ENCODE peak calls at places on chromosomes 1 and 21, in four cellular contexts. H, C, Y and G are unnamed samples.

GRCh38 chr1:232476538-232476950 is 153.4 kb downstream of the SIPA1L2 start:
- DNase-seq in H (peak), C (no peak), Y (no peak), G (no peak)

GRCh38 chr1:218474089-218474488 is 129.0 kb downstream of the TGFB2 start:
- DNase-seq in H (no peak), C (no peak), Y (no peak), G (no peak)

GRCh38 chr1:95974586-95974985 is 740.6 kb downstream of the RWDD3 start:
- DNase-seq in Y (no peak), C (peak), H (peak), G (no peak)

GRCh38 chr1:184283999-184284398 is 102.8 kb upstream of the C1orf21 start:
- DNase-seq in C (no peak), Y (no peak), H (peak), G (no peak)

GRCh38 chr1:20481158-20481617 is 4.8 kb downstream of the CAMK2N1 start:
- DNase-seq in H (peak), Y (no peak), C (no peak), G (no peak)

GRCh38 chr1:46599044-46599970 is 4.8 kb downstream of the MKNK1 start:
- DNase-seq in C (no peak), H (no peak), Y (no peak), G (no peak)

GRCh38 chr1:206464456-206464964 is 5.8 kb upstream of the IKBKE start:
- DNase-seq in H (peak), C (no peak), Y (no peak), G (no peak)

GRCh38 chr1:162972768-162973167 is 96.4 kb upstream of the RGS4 start:
- DNase-seq in H (no peak), C (no peak), Y (no peak), G (no peak)

GRCh38 chr1:206691604-206692003 is 6.9 kb downstream of the MAPKAPK2 start:
- DNase-seq in H (peak), Y (no peak), C (no peak), G (no peak)

GRCh38 chr21:34223376-34223775 is 140.4 kb upstream of the KCNE2 start:
- DNase-seq in C (no peak), H (no peak), Y (no peak), G (no peak)

GRCh38 chr1:180503274-180503862 is 991 bp upstream of the ACBD6 start:
- DNase-seq in C (no peak), Y (no peak), H (no peak), G (no peak)

GRCh38 chr1:27018316-27018715 is 5.7 kb upstream of the TENT5B start:
- DNase-seq in C (no peak), Y (no peak), H (no peak), G (no peak)

GRCh38 chr1:180270767-180271639 is 40.9 kb downstream of the LHX4 start:
- DNase-seq in H (peak), C (no peak), Y (no peak), G (no peak)

GRCh38 chr1:178241057-178241456 is 147.2 kb downstream of the RASAL2 start:
- DNase-seq in C (no peak), H (peak), Y (no peak), G (no peak)

GRCh38 chr1:210330279-210330866 is 1.7 kb downstream of the HHAT start:
- DNase-seq in Y (no peak), H (peak), C (no peak), G (no peak)

GRCh38 chr1:203797216-203797615 is 1.8 kb downstream of the ZBED6 start:
- DNase-seq in H (no peak), C (no peak), Y (no peak), G (no peak)

GRCh38 chr1:151238467-151238739 is 16.1 kb upstream of the PSMD4 start:
- DNase-seq in Y (no peak), C (no peak), H (peak), G (no peak)

GRCh38 chr1:44316231-44316759 is 38.8 kb downstream of the ERI3 start:
- DNase-seq in C (no peak), H (no peak), Y (peak), G (no peak)
- H3K27ac ChIP-seq in C (no peak), H (no peak), Y (no peak), G (no peak)

GRCh38 chr1:9653783-9654517 is 2.4 kb downstream of the PIK3CD start:
- DNase-seq in Y (no peak), H (no peak), C (no peak), G (no peak)
- H2AFZ ChIP-seq in Y (peak), H (no peak), C (no peak), G (no peak)

GRCh38 chr1:228734881-228735801 is at the start of gene RHOU:
- DNase-seq in Y (no peak), H (peak), C (no peak), G (peak)
- H3K27ac ChIP-seq in Y (no peak), H (peak), C (no peak), G (no peak)

GRCh38 chr1:18948913-18949688 is 7.4 kb downstream of the IFFO2 start:
- DNase-seq in C (no peak), Y (no peak), H (peak), G (no peak)
- H2AFZ ChIP-seq in C (no peak), Y (no peak), H (peak), G (peak)

GRCh38 chr1:198655464-198656121 is 16.8 kb downstream of the PTPRC start:
- DNase-seq in H (no peak), Y (no peak), C (no peak), G (no peak)
- H3K27ac ChIP-seq in H (no peak), Y (peak), C (no peak), G (no peak)

GRCh38 chr1:1541956-1542765 is 1.7 kb upstream of the TMEM240 start:
- DNase-seq in H (no peak), Y (no peak), C (no peak), G (no peak)
- H2AFZ ChIP-seq in H (peak), Y (no peak), C (no peak), G (no peak)

GRCh38 chr1:63593303-63593886 is at the start of gene PGM1:
- DNase-seq in H (peak), C (peak), Y (peak), G (peak)
- H3K27ac ChIP-seq in H (peak), C (no peak), Y (peak), G (no peak)

GRCh38 chr1:85628791-85629531 is 48.4 kb downstream of the CCN1 start:
- DNase-seq in H (peak), Y (no peak), C (no peak), G (no peak)
- H2AFZ ChIP-seq in H (peak), Y (no peak), C (no peak), G (peak)